ENCODE peak calls at places on chromosome 3, in ten cellular contexts. E, Z, J, M, Y, A, P, O, Q and R are unnamed samples.
A peak's percentile ranks its signal among the peaks of the same experiment; 100 is the strongest.

GRCh38 chr3:29156071-29156715 is 124.7 kb upstream of the RBMS3 start:
- DNase-seq in E (no peak), Z (no peak), J (no peak), M (no peak), Y (no peak), A (no peak), P (no peak), O (no peak), Q (peak; percentile 14), R (peak; percentile 19)

GRCh38 chr3:188061133-188061532 is 92.8 kb upstream of the LPP start:
- DNase-seq in E (peak; percentile 8), Z (peak; percentile 52), J (peak; percentile 72), M (no peak), Y (no peak), A (peak; percentile 31), P (no peak), O (peak; percentile 38), Q (peak; percentile 64), R (peak; percentile 37)

GRCh38 chr3:194526164-194526563 is 39.4 kb upstream of the ATP13A3 start:
- DNase-seq in E (no peak), Z (no peak), J (no peak), M (no peak), Y (no peak), A (no peak), P (no peak), O (no peak), Q (no peak), R (no peak)

GRCh38 chr3:59607628-59608027 is 557.8 kb upstream of the CFAP20DC start:
- DNase-seq in E (no peak), Z (peak; percentile 11), J (no peak), M (no peak), Y (no peak), A (no peak), P (no peak), O (peak; percentile 23), Q (peak; percentile 16), R (peak; percentile 6)

GRCh38 chr3:170418422-170419300 is at the start of gene CLDN11:
- DNase-seq in E (no peak), Z (peak; percentile 68), J (peak; percentile 24), M (peak; percentile 53), Y (no peak), A (peak; percentile 44), P (peak; percentile 40), O (peak; percentile 53), Q (peak; percentile 75), R (no peak)

GRCh38 chr3:158420654-158421396 is 150.2 kb upstream of the MLF1 start:
- DNase-seq in E (peak; percentile 1), Z (peak; percentile 82), J (peak; percentile 43), M (no peak), Y (no peak), A (no peak), P (no peak), O (no peak), Q (peak; percentile 90), R (peak; percentile 87)

GRCh38 chr3:149535395-149535685 is 60.8 kb downstream of the TM4SF4 start:
- DNase-seq in E (no peak), Z (no peak), J (no peak), M (no peak), Y (no peak), A (no peak), P (no peak), O (no peak), Q (no peak), R (no peak)

GRCh38 chr3:61522064-61522463 is 39.3 kb upstream of the PTPRG start:
- DNase-seq in E (no peak), Z (no peak), J (no peak), M (no peak), Y (no peak), A (no peak), P (no peak), O (no peak), Q (no peak), R (no peak)

GRCh38 chr3:63880653-63881052 is 17.0 kb downstream of the ATXN7 start:
- DNase-seq in E (no peak), Z (no peak), J (no peak), M (no peak), Y (no peak), A (no peak), P (no peak), O (no peak), Q (no peak), R (no peak)

GRCh38 chr3:181691951-181692849 is 19.5 kb upstream of the SOX2 start:
- DNase-seq in E (no peak), Z (no peak), J (no peak), M (no peak), Y (no peak), A (no peak), P (no peak), O (no peak), Q (no peak), R (no peak)

GRCh38 chr3:174342206-174342605 is 516.9 kb upstream of the NAALADL2 start:
- DNase-seq in E (no peak), Z (no peak), J (no peak), M (no peak), Y (no peak), A (no peak), P (no peak), O (no peak), Q (peak; percentile 7), R (no peak)

GRCh38 chr3:174341014-174341413 is 518.1 kb upstream of the NAALADL2 start:
- DNase-seq in E (no peak), Z (no peak), J (no peak), M (no peak), Y (no peak), A (no peak), P (no peak), O (no peak), Q (no peak), R (no peak)

GRCh38 chr3:174352227-174352626 is 506.9 kb upstream of the NAALADL2 start:
- DNase-seq in E (no peak), Z (no peak), J (no peak), M (no peak), Y (no peak), A (no peak), P (no peak), O (no peak), Q (no peak), R (no peak)

GRCh38 chr3:174342941-174343431 is 516.1 kb upstream of the NAALADL2 start:
- DNase-seq in E (no peak), Z (peak; percentile 55), J (peak; percentile 58), M (no peak), Y (no peak), A (no peak), P (no peak), O (no peak), Q (peak; percentile 78), R (peak; percentile 23)

GRCh38 chr3:174346571-174346970 is 512.6 kb upstream of the NAALADL2 start:
- DNase-seq in E (no peak), Z (no peak), J (no peak), M (no peak), Y (no peak), A (no peak), P (no peak), O (no peak), Q (no peak), R (no peak)
- TF ChIP-seq CTCF in E (no peak), Z (no peak), J (no peak), M (no peak), Y (no peak), A (no peak), P (no peak), O (no peak), Q (no peak), R (no peak)

GRCh38 chr3:26621891-26622633 is 510 bp upstream of the LRRC3B start:
- DNase-seq in E (no peak), Z (no peak), J (no peak), M (no peak), Y (no peak), A (no peak), P (no peak), O (peak; percentile 7), Q (no peak), R (no peak)
- TF ChIP-seq CTCF in E (no peak), Z (no peak), J (no peak), M (no peak), Y (no peak), A (no peak), P (no peak), O (no peak), Q (no peak), R (no peak)

GRCh38 chr3:122298239-122298638 is 26.8 kb upstream of the CSTA start:
- DNase-seq in E (no peak), Z (no peak), J (no peak), M (no peak), Y (no peak), A (peak; percentile 9), P (no peak), O (no peak), Q (no peak), R (no peak)

GRCh38 chr3:122295286-122295685 is 29.8 kb upstream of the CSTA start:
- DNase-seq in E (no peak), Z (no peak), J (no peak), M (no peak), Y (no peak), A (peak; percentile 10), P (no peak), O (no peak), Q (no peak), R (no peak)

GRCh38 chr3:122299872-122300460 is 25.1 kb upstream of the CSTA start:
- DNase-seq in E (peak; percentile 19), Z (no peak), J (no peak), M (no peak), Y (no peak), A (peak; percentile 42), P (no peak), O (no peak), Q (peak; percentile 17), R (peak; percentile 34)

GRCh38 chr3:122299222-122299621 is 25.8 kb upstream of the CSTA start:
- DNase-seq in E (no peak), Z (no peak), J (no peak), M (no peak), Y (no peak), A (no peak), P (no peak), O (no peak), Q (no peak), R (no peak)

GRCh38 chr3:122294365-122294764 is 30.7 kb upstream of the CSTA start:
- DNase-seq in E (no peak), Z (no peak), J (no peak), M (no peak), Y (no peak), A (no peak), P (no peak), O (no peak), Q (no peak), R (no peak)
- TF ChIP-seq CTCF in E (no peak), Z (no peak), J (no peak), M (no peak), Y (no peak), A (no peak), P (no peak), O (no peak), Q (no peak), R (no peak)

DNA sequence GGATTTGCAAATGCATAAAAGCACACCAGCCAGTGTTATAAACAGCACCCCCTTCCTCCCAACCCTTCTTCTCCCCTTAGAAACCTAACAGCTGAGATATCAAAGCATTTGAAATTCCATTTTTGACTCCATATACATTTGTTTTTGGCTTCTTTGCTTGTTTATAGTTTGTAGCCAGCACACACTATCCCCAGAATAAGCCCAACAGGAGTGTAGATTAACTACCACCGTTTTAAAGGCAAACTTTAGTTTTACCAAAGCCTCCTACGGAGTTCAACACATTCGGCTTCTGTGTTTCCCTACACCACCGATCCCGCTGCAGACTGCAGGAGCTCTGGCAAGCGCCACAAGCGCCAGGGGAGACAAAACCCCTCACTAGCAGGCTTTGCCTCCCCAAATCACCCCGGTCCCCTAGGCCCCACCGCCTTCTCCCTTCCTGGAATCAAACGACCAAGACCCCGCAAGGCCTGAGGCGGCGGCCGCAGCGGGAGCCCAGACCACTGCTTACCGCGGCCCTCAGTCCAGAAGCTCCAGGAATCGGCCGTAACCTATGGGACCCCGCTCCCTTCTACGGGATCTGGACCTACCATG is 391 bp downstream of the COPB2 start:
- DNase-seq in E (no peak), Z (no peak), J (no peak), M (no peak), Y (no peak), A (no peak), P (no peak), O (no peak), Q (no peak), R (peak; percentile 9)
- TF ChIP-seq CTCF in E (no peak), Z (no peak), J (no peak), M (no peak), Y (no peak), A (no peak), P (no peak), O (no peak), Q (no peak), R (no peak)